ENCODE peak calls at places on chromosomes 7 and 10, in seven cellular contexts. I is iPS DF 19.7; R is cerebellum; K is HT1080; H is H9; Y is activated CD4-positive, alpha-beta T cell treated with anti-CD3 and anti-CD28 coated beads for 36 hours; F is lung. W is an unnamed sample.

GRCh38 chr10:1109795-1110673 is 53.8 kb downstream of the WDR37 start:
- DNase-seq in I (peak), R (peak), K (peak), H (peak), Y (peak), F (no peak), W (peak)

GRCh38 chr10:27542812-27543211 is 38.7 kb downstream of the RAB18 start:
- DNase-seq in I (no peak), R (no peak), K (peak), H (no peak), Y (no peak), F (no peak), W (no peak)

GRCh38 chr10:17381502-17382142 is 72.8 kb downstream of the ST8SIA6 start:
- DNase-seq in I (no peak), R (no peak), K (no peak), H (no peak), Y (no peak), F (no peak), W (no peak)

GRCh38 chr10:110859206-110859946 is 12.4 kb upstream of the PDCD4 start:
- DNase-seq in I (no peak), R (no peak), K (no peak), H (no peak), Y (no peak), F (no peak), W (no peak)

GRCh38 chr7:154566877-154567276 is 436.0 kb downstream of the PAXIP1 start:
- DNase-seq in I (no peak), R (peak), K (no peak), H (no peak), Y (no peak), F (no peak), W (no peak)

GRCh38 chr10:69318997-69319727 is 40.9 kb downstream of the HK1 start:
- DNase-seq in I (no peak), R (peak), K (peak), H (no peak), Y (peak), F (peak), W (no peak)

GRCh38 chr7:1246170-1246870 is 13.6 kb downstream of the UNCX start:
- DNase-seq in I (no peak), R (peak), K (no peak), H (no peak), Y (no peak), F (no peak), W (no peak)

GRCh38 chr10:117549100-117549499 is 6.6 kb downstream of the EMX2 start:
- DNase-seq in I (no peak), R (no peak), K (no peak), H (no peak), Y (no peak), F (no peak), W (no peak)

GRCh38 chr10:125991009-125991788 is 94.8 kb downstream of the FANK1 start:
- DNase-seq in I (no peak), R (no peak), K (no peak), H (no peak), Y (no peak), F (no peak), W (no peak)

W was measured in H1.